ENCODE peak calls at places on chromosomes 13 and 19, in six cellular contexts. One of them, this sample, is unnamed.

GRCh38 chr19:1866693-1867358 is 3.4 kb upstream of the KLF16 start:
- DNase-seq in breast epithelium: no peak
- DNase-seq in left ventricle myocardium inferior: no peak
- DNase-seq in cardiac muscle cell: no peak
- DNase-seq in hepatocyte: no peak
- DNase-seq in upper lobe of right lung: no peak
- DNase-seq in this sample: no peak

GRCh38 chr19:16460454-16460853 is 11.3 kb downstream of the EPS15L1 start:
- DNase-seq in hepatocyte: no peak
- DNase-seq in breast epithelium: no peak
- DNase-seq in upper lobe of right lung: no peak
- DNase-seq in cardiac muscle cell: no peak
- DNase-seq in left ventricle myocardium inferior: no peak
- DNase-seq in this sample: no peak

GRCh38 chr13:47764817-47765216 is 236.3 kb downstream of the SUCLA2 start:
- DNase-seq in breast epithelium: no peak
- DNase-seq in upper lobe of right lung: no peak
- DNase-seq in cardiac muscle cell: no peak
- DNase-seq in hepatocyte: no peak
- DNase-seq in left ventricle myocardium inferior: no peak
- DNase-seq in this sample: no peak

GRCh38 chr13:48477191-48477855 is 55.6 kb downstream of the RCBTB2 start:
- DNase-seq in cardiac muscle cell: no peak
- DNase-seq in hepatocyte: no peak
- DNase-seq in breast epithelium: no peak
- DNase-seq in upper lobe of right lung: no peak
- DNase-seq in left ventricle myocardium inferior: no peak
- DNase-seq in this sample: no peak

GRCh38 chr19:29783627-29784190 is 28.1 kb upstream of the CCNE1 start:
- DNase-seq in breast epithelium: no peak
- DNase-seq in left ventricle myocardium inferior: no peak
- DNase-seq in hepatocyte: no peak
- DNase-seq in cardiac muscle cell: no peak
- DNase-seq in upper lobe of right lung: no peak
- DNase-seq in this sample: no peak

GRCh38 chr19:49125025-49125731 is 5.8 kb downstream of the PPFIA3 start:
- DNase-seq in breast epithelium: no peak
- DNase-seq in left ventricle myocardium inferior: no peak
- DNase-seq in hepatocyte: peak
- DNase-seq in upper lobe of right lung: no peak
- DNase-seq in cardiac muscle cell: no peak
- DNase-seq in this sample: peak

GRCh38 chr13:106835477-106835876 is 267.5 kb upstream of the ARGLU1 start:
- DNase-seq in cardiac muscle cell: no peak
- DNase-seq in hepatocyte: no peak
- DNase-seq in left ventricle myocardium inferior: no peak
- DNase-seq in upper lobe of right lung: no peak
- DNase-seq in breast epithelium: no peak
- DNase-seq in this sample: no peak

GRCh38 chr19:22901431-22902130 is 69.5 kb downstream of the ZNF723 start:
- DNase-seq in left ventricle myocardium inferior: no peak
- DNase-seq in breast epithelium: no peak
- DNase-seq in upper lobe of right lung: no peak
- DNase-seq in hepatocyte: no peak
- DNase-seq in cardiac muscle cell: no peak
- DNase-seq in this sample: no peak

GRCh38 chr19:54448037-54448773 is 794 bp upstream of the LENG8 start:
- DNase-seq in breast epithelium: peak
- DNase-seq in left ventricle myocardium inferior: peak
- DNase-seq in hepatocyte: peak
- DNase-seq in upper lobe of right lung: peak
- DNase-seq in cardiac muscle cell: peak
- DNase-seq in this sample: peak

GRCh38 chr19:49362926-49363264 is 679 bp upstream of the TEAD2 start:
- DNase-seq in cardiac muscle cell: peak
- DNase-seq in breast epithelium: peak
- DNase-seq in hepatocyte: peak
- DNase-seq in upper lobe of right lung: peak
- DNase-seq in left ventricle myocardium inferior: peak
- DNase-seq in this sample: peak

GRCh38 chr13:94712812-94713555 is 639 bp upstream of the SOX21 start:
- DNase-seq in left ventricle myocardium inferior: no peak
- DNase-seq in cardiac muscle cell: peak
- DNase-seq in breast epithelium: no peak
- DNase-seq in hepatocyte: peak
- DNase-seq in upper lobe of right lung: peak
- DNase-seq in this sample: no peak

GRCh38 chr19:31119951-31120690 is 229.1 kb downstream of the TSHZ3 start:
- DNase-seq in hepatocyte: no peak
- DNase-seq in upper lobe of right lung: no peak
- DNase-seq in cardiac muscle cell: no peak
- DNase-seq in breast epithelium: no peak
- DNase-seq in left ventricle myocardium inferior: no peak
- DNase-seq in this sample: no peak

GRCh38 chr19:17420267-17420924 is 549 bp downstream of the MVB12A start:
- DNase-seq in breast epithelium: peak
- DNase-seq in hepatocyte: peak
- DNase-seq in left ventricle myocardium inferior: peak
- DNase-seq in cardiac muscle cell: peak
- DNase-seq in upper lobe of right lung: peak
- DNase-seq in this sample: peak

GRCh38 chr19:34578751-34579150 is 97.2 kb downstream of the WTIP start:
- DNase-seq in hepatocyte: no peak
- DNase-seq in left ventricle myocardium inferior: no peak
- DNase-seq in breast epithelium: no peak
- DNase-seq in cardiac muscle cell: no peak
- DNase-seq in upper lobe of right lung: no peak
- DNase-seq in this sample: no peak

GRCh38 chr19:3108775-3109174 is 14.6 kb downstream of the GNA11 start:
- DNase-seq in breast epithelium: no peak
- DNase-seq in left ventricle myocardium inferior: peak
- DNase-seq in upper lobe of right lung: no peak
- DNase-seq in hepatocyte: peak
- DNase-seq in cardiac muscle cell: peak
- DNase-seq in this sample: peak
- H3K27ac ChIP-seq in breast epithelium: peak
- H3K27ac ChIP-seq in left ventricle myocardium inferior: no peak
- H3K27ac ChIP-seq in upper lobe of right lung: no peak
- H3K27ac ChIP-seq in hepatocyte: no peak
- H3K27ac ChIP-seq in cardiac muscle cell: no peak
- H3K27ac ChIP-seq in this sample: no peak

GRCh38 chr19:7820588-7820987 is 9.4 kb upstream of the EVI5L start:
- DNase-seq in cardiac muscle cell: no peak
- DNase-seq in upper lobe of right lung: no peak
- DNase-seq in hepatocyte: no peak
- DNase-seq in breast epithelium: no peak
- DNase-seq in left ventricle myocardium inferior: no peak
- DNase-seq in this sample: no peak

GRCh38 chr19:7819337-7819736 is 10.7 kb upstream of the EVI5L start:
- DNase-seq in breast epithelium: no peak
- DNase-seq in hepatocyte: no peak
- DNase-seq in left ventricle myocardium inferior: no peak
- DNase-seq in upper lobe of right lung: no peak
- DNase-seq in cardiac muscle cell: no peak
- DNase-seq in this sample: no peak

GRCh38 chr19:7818806-7819205 is 11.2 kb upstream of the EVI5L start:
- DNase-seq in breast epithelium: no peak
- DNase-seq in left ventricle myocardium inferior: no peak
- DNase-seq in cardiac muscle cell: no peak
- DNase-seq in upper lobe of right lung: no peak
- DNase-seq in hepatocyte: no peak
- DNase-seq in this sample: no peak

GRCh38 chr19:7822910-7823515 is 7.0 kb upstream of the EVI5L start:
- DNase-seq in breast epithelium: no peak
- DNase-seq in left ventricle myocardium inferior: no peak
- DNase-seq in cardiac muscle cell: no peak
- DNase-seq in hepatocyte: no peak
- DNase-seq in upper lobe of right lung: no peak
- DNase-seq in this sample: no peak

GRCh38 chr19:7823902-7824301 is 6.1 kb upstream of the EVI5L start:
- DNase-seq in cardiac muscle cell: no peak
- DNase-seq in hepatocyte: no peak
- DNase-seq in breast epithelium: no peak
- DNase-seq in upper lobe of right lung: no peak
- DNase-seq in left ventricle myocardium inferior: no peak
- DNase-seq in this sample: no peak
- H3K4me3 ChIP-seq in cardiac muscle cell: no peak
- H3K4me3 ChIP-seq in hepatocyte: no peak
- H3K4me3 ChIP-seq in breast epithelium: no peak
- H3K4me3 ChIP-seq in upper lobe of right lung: no peak
- H3K4me3 ChIP-seq in left ventricle myocardium inferior: no peak
- H3K4me3 ChIP-seq in this sample: no peak

DNA sequence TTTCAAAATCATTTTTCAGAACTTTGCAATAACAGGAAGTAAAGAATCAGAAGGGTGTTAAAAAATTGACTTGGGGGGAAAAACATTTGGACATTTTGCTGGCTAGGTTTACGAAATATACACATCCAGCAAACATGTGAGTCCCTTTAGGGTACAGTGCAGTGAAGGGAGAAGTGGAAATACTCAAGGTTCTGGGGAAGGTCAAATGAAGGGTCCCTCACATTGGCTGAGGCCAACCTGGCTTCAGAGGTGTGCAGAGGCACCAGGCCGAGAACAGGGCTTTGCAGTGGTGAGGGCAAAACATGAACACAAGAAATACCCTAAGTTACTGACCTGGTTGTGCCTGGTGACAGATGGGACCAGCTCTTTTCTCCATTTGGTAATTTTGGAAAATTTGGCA is 1.6 kb upstream of the UPF3A start:
- DNase-seq in cardiac muscle cell: no peak
- DNase-seq in breast epithelium: no peak
- DNase-seq in left ventricle myocardium inferior: no peak
- DNase-seq in upper lobe of right lung: no peak
- DNase-seq in hepatocyte: no peak
- DNase-seq in this sample: no peak
- TF ChIP-seq CTCF in cardiac muscle cell: no peak
- TF ChIP-seq CTCF in breast epithelium: no peak
- TF ChIP-seq CTCF in left ventricle myocardium inferior: no peak
- TF ChIP-seq CTCF in upper lobe of right lung: no peak
- TF ChIP-seq CTCF in hepatocyte: no peak
- TF ChIP-seq CTCF in this sample: no peak

GRCh38 chr13:67230774-67231480 is 791 bp upstream of the PCDH9 start:
- DNase-seq in cardiac muscle cell: peak
- DNase-seq in hepatocyte: peak
- DNase-seq in upper lobe of right lung: peak
- DNase-seq in left ventricle myocardium inferior: peak
- DNase-seq in breast epithelium: peak
- DNase-seq in this sample: peak
- H3K27ac ChIP-seq in cardiac muscle cell: peak
- H3K27ac ChIP-seq in hepatocyte: peak
- H3K27ac ChIP-seq in upper lobe of right lung: peak
- H3K27ac ChIP-seq in left ventricle myocardium inferior: peak
- H3K27ac ChIP-seq in breast epithelium: peak
- H3K27ac ChIP-seq in this sample: peak

GRCh38 chr13:40664100-40665060 is 2.1 kb downstream of the FOXO1 start:
- DNase-seq in upper lobe of right lung: peak
- DNase-seq in left ventricle myocardium inferior: peak
- DNase-seq in cardiac muscle cell: peak
- DNase-seq in hepatocyte: peak
- DNase-seq in breast epithelium: peak
- DNase-seq in this sample: peak
- H3K4me3 ChIP-seq in upper lobe of right lung: peak
- H3K4me3 ChIP-seq in left ventricle myocardium inferior: peak
- H3K4me3 ChIP-seq in cardiac muscle cell: peak
- H3K4me3 ChIP-seq in hepatocyte: peak
- H3K4me3 ChIP-seq in breast epithelium: peak
- H3K4me3 ChIP-seq in this sample: peak

GRCh38 chr13:25171517-25172302 is at the start of gene AMER2:
- DNase-seq in hepatocyte: peak
- DNase-seq in breast epithelium: no peak
- DNase-seq in upper lobe of right lung: no peak
- DNase-seq in left ventricle myocardium inferior: peak
- DNase-seq in cardiac muscle cell: peak
- DNase-seq in this sample: no peak
- TF ChIP-seq CTCF in hepatocyte: no peak
- TF ChIP-seq CTCF in breast epithelium: no peak
- TF ChIP-seq CTCF in upper lobe of right lung: no peak
- TF ChIP-seq CTCF in left ventricle myocardium inferior: no peak
- TF ChIP-seq CTCF in cardiac muscle cell: no peak
- TF ChIP-seq CTCF in this sample: no peak

This sample was measured in heart right ventricle.